ENCODE peak calls at places on chromosomes 5 and 9, in nine cellular contexts. M, J, K, B, N, U, F, A and E are unnamed samples.

GRCh38 chr5:148933903-148934432 is 107.6 kb downstream of the ADRB2 start:
- DNase-seq in N (no peak), A (no peak), F (no peak), U (no peak), M (no peak), B (no peak), K (no peak), J (no peak), E (no peak)

GRCh38 chr9:73050062-73050814 is 97.4 kb upstream of the ALDH1A1 start:
- DNase-seq in N (no peak), A (no peak), K (peak), J (no peak), F (no peak), M (no peak), B (no peak), U (no peak), E (no peak)

GRCh38 chr5:6448622-6449464 is at the start of gene UBE2QL1:
- DNase-seq in F (peak), J (no peak), K (peak), B (no peak), N (no peak), U (peak), A (no peak), M (no peak), E (no peak)

GRCh38 chr5:77776606-77777206 is 567 bp upstream of the TBCA start:
- DNase-seq in F (no peak), U (no peak), B (no peak), K (no peak), M (no peak), N (no peak), A (no peak), J (no peak), E (no peak)

GRCh38 chr5:132495672-132496630 is 5.4 kb upstream of the IRF1 start:
- DNase-seq in K (peak), J (peak), B (peak), N (no peak), U (peak), M (peak), A (peak), F (peak), E (peak)

GRCh38 chr9:112338561-112338960 is 5.1 kb upstream of the PTBP3 start:
- DNase-seq in M (peak), F (no peak), J (no peak), B (peak), A (no peak), N (no peak), K (peak), U (no peak), E (peak)

GRCh38 chr9:18683312-18683711 is 209.4 kb downstream of the ADAMTSL1 start:
- DNase-seq in F (no peak), U (no peak), K (no peak), A (no peak), J (no peak), M (no peak), N (no peak), B (no peak), E (no peak)

GRCh38 chr9:2093920-2094597 is 78.9 kb downstream of the SMARCA2 start:
- DNase-seq in M (no peak), U (no peak), B (no peak), K (peak), N (no peak), A (no peak), J (no peak), F (peak), E (peak)

GRCh38 chr5:36301858-36302603 is at the start of gene RANBP3L:
- DNase-seq in J (no peak), N (no peak), K (peak), A (peak), U (no peak), B (peak), M (no peak), F (peak), E (no peak)

GRCh38 chr9:123387686-123388085 is 31.7 kb downstream of the CRB2 start:
- DNase-seq in M (no peak), K (no peak), A (no peak), J (no peak), N (no peak), B (no peak), F (no peak), U (no peak), E (no peak)